ENCODE peak calls at places on chromosomes 2 and 18, in eight cellular contexts. V is body of pancreas, J is GM12865, L is AG09319, Z is fibroblast of the aortic adventitia, N is choroid plexus epithelial cell, I is endodermal cell, K is OCI-LY7. U is an unnamed sample.

GRCh38 chr2:19474128-19474527 is 115.7 kb upstream of the OSR1 start:
- DNase-seq in V (peak), J (peak), L (peak), Z (no peak), N (peak), I (no peak), K (no peak), U (peak)

GRCh38 chr18:392926-393325 is 107.6 kb downstream of the COLEC12 start:
- DNase-seq in V (no peak), J (no peak), L (no peak), Z (peak), N (peak), I (no peak), K (no peak), U (no peak)

GRCh38 chr2:45698538-45698937 is 47.1 kb downstream of the PRKCE start:
- DNase-seq in V (no peak), J (no peak), L (no peak), Z (no peak), N (no peak), I (peak), K (no peak), U (peak)

GRCh38 chr2:109230980-109231420 is 102.0 kb downstream of the SH3RF3 start:
- DNase-seq in V (no peak), J (no peak), L (no peak), Z (no peak), N (no peak), I (no peak), K (no peak), U (no peak)

GRCh38 chr2:112888350-112888749 is 22.6 kb upstream of the IL37 start:
- DNase-seq in V (no peak), J (peak), L (no peak), Z (no peak), N (no peak), I (no peak), K (no peak), U (no peak)

GRCh38 chr2:83386559-83386958 is 1072.5 kb downstream of the SUCLG1 start:
- DNase-seq in V (no peak), J (no peak), L (no peak), Z (no peak), N (no peak), I (no peak), K (no peak), U (no peak)

GRCh38 chr2:140586379-140586778 is 1544.4 kb downstream of the LRP1B start:
- DNase-seq in V (peak), J (peak), L (no peak), Z (peak), N (peak), I (peak), K (peak), U (no peak)

GRCh38 chr2:172698041-172698863 is 37.4 kb upstream of the RAPGEF4 start:
- DNase-seq in V (no peak), J (peak), L (no peak), Z (peak), N (peak), I (no peak), K (no peak), U (peak)

GRCh38 chr18:2881490-2882195 is 34.8 kb downstream of the EMILIN2 start:
- DNase-seq in V (peak), J (peak), L (peak), Z (peak), N (peak), I (no peak), K (peak), U (peak)

GRCh38 chr2:53715568-53715967 is 52.0 kb upstream of the CHAC2 start:
- DNase-seq in V (no peak), J (peak), L (no peak), Z (peak), N (peak), I (no peak), K (peak), U (no peak)

GRCh38 chr2:67048314-67048713 is 348.8 kb upstream of the ETAA1 start:
- DNase-seq in V (no peak), J (no peak), L (no peak), Z (no peak), N (no peak), I (no peak), K (peak), U (no peak)
- TF ChIP-seq CTCF in V (no peak), J (no peak), L (no peak), Z (no peak), N (peak), I (peak), K (peak), U (peak)

DNA sequence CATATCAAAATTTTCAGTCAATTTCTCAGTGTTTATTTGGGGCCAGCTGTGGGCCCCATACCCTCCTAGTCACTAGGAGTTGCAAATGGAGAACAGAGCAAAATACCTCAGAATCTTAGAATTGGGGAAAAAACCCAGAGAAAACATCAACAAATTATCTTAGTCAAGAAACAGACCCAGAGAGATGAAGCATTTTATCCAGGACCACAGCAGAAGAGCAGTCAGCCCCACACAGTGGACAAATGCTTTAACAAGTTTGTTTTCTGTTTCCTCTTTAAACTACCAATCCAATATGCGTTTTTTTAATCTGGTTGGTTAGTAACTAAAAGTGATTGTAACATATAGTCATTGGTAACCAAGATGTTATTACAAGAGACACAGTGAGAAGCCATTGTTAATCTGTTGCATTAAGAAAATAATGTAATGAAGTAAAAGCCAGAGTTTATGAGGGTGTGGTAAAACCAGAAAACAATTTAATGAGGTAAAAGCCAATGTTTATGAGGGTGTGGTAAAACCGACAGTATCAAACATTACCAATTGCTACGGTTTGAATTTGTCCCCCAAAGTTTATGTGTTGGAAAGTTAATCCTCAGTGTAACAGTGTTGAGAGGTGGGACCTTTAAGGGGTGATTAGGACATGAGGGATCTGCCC is 60.7 kb upstream of the COX7A2L start:
- DNase-seq in V (no peak), J (no peak), L (no peak), Z (no peak), N (peak), I (no peak), K (no peak), U (no peak)
- TF ChIP-seq CTCF in V (no peak), J (no peak), L (no peak), Z (no peak), N (peak), I (no peak), K (no peak), U (no peak)

GRCh38 chr18:37393221-37393828 is 172.3 kb downstream of the CELF4 start:
- DNase-seq in V (no peak), J (no peak), L (no peak), Z (no peak), N (no peak), I (peak), K (no peak), U (no peak)

GRCh38 chr18:37394610-37394965 is 171.0 kb downstream of the CELF4 start:
- DNase-seq in V (no peak), J (no peak), L (no peak), Z (no peak), N (no peak), I (no peak), K (no peak), U (no peak)

GRCh38 chr18:37392648-37393047 is 172.9 kb downstream of the CELF4 start:
- DNase-seq in V (no peak), J (peak), L (no peak), Z (no peak), N (no peak), I (no peak), K (no peak), U (no peak)

GRCh38 chr18:37395138-37395537 is 170.5 kb downstream of the CELF4 start:
- DNase-seq in V (no peak), J (no peak), L (no peak), Z (no peak), N (no peak), I (no peak), K (no peak), U (no peak)

GRCh38 chr18:37393945-37394609 is 171.5 kb downstream of the CELF4 start:
- DNase-seq in V (peak), J (peak), L (peak), Z (peak), N (peak), I (peak), K (no peak), U (peak)
- TF ChIP-seq CTCF in V (no peak), J (no peak), L (no peak), Z (no peak), N (no peak), I (peak), K (no peak), U (peak)

GRCh38 chr2:70919672-70920366 is 15.9 kb upstream of the ATP6V1B1 start:
- DNase-seq in V (peak), J (peak), L (peak), Z (peak), N (peak), I (peak), K (peak), U (peak)
- TF ChIP-seq CTCF in V (peak), J (peak), L (peak), Z (peak), N (peak), I (peak), K (peak), U (peak)

DNA sequence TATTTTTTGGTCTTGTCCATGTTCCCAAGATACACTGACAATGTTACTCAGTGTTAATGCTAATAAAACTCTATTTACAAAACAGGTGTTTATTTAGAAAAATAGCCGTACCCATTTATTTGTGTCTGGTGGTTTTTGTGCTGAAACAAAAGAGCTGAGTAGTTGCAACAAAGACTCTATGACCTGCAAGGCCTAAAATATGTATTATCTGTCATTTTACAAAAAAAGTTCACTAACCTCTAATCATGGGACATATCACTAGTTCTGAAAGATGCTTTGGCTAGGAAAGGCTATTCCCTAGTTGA is 59.2 kb upstream of the SLC25A52 start:
- DNase-seq in V (no peak), J (no peak), L (no peak), Z (no peak), N (no peak), I (no peak), K (no peak), U (no peak)
- TF ChIP-seq CTCF in V (no peak), J (no peak), L (no peak), Z (no peak), N (no peak), I (peak), K (peak), U (peak)

DNA sequence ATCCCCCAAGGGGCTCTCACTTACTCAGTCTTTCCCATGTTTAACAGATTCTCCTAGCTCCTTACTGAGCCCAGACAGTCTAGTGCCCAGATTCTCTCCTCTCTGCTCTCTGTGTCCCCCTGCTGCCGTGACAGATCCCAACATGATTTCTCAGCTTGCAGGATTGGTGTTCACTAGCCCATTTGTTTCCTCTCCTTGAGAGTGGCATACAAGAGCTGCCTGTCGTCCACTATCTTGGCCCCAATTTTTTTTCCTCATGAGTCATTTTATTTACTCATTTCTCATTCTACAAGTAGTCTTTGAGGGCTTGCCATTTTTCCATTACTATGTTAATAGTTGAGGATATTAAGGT is 199.9 kb upstream of the FN1 start:
- DNase-seq in V (no peak), J (no peak), L (no peak), Z (peak), N (peak), I (no peak), K (no peak), U (peak)
- TF ChIP-seq CTCF in V (no peak), J (no peak), L (peak), Z (peak), N (peak), I (peak), K (no peak), U (peak)

GRCh38 chr2:67234443-67234842 is 162.7 kb upstream of the ETAA1 start:
- DNase-seq in V (peak), J (no peak), L (peak), Z (peak), N (peak), I (peak), K (no peak), U (peak)
- TF ChIP-seq CTCF in V (peak), J (no peak), L (peak), Z (peak), N (peak), I (peak), K (no peak), U (peak)

U was measured in HFFc6.